ENCODE peak calls at places on chromosomes 12 and 14, in four cellular contexts. O, H, Q and J are unnamed samples.

GRCh38 chr14:89033756-89034155 is 209.3 kb downstream of the TTC8 start:
- DNase-seq in O (no peak), H (no peak), Q (no peak), J (no peak)

GRCh38 chr14:85409496-85410210 is 120.3 kb upstream of the FLRT2 start:
- DNase-seq in O (no peak), H (no peak), Q (no peak), J (no peak)

GRCh38 chr14:74671789-74672188 is 41.1 kb downstream of the AREL1 start:
- DNase-seq in O (no peak), H (no peak), Q (no peak), J (no peak)

GRCh38 chr12:115911360-115911759 is 366.1 kb downstream of the MED13L start:
- DNase-seq in O (no peak), H (no peak), Q (no peak), J (no peak)

GRCh38 chr12:23888396-23889068 is 60.9 kb downstream of the SOX5 start:
- DNase-seq in O (no peak), H (no peak), Q (no peak), J (no peak)

GRCh38 chr12:70240677-70241076 is 2.6 kb upstream of the CNOT2 start:
- DNase-seq in O (no peak), H (no peak), Q (no peak), J (no peak)

GRCh38 chr12:32331133-32331532 is 68.2 kb upstream of the FGD4 start:
- DNase-seq in O (no peak), H (no peak), Q (no peak), J (no peak)

GRCh38 chr14:22918519-22918808 is 485 bp downstream of the RBM23 start:
- DNase-seq in O (no peak), H (no peak), Q (peak; percentile 17), J (no peak)

GRCh38 chr14:52052289-52052943 is 16.4 kb downstream of the NID2 start:
- DNase-seq in O (no peak), H (no peak), Q (no peak), J (no peak)

GRCh38 chr12:88342434-88342833 is 200.3 kb downstream of the TMTC3 start:
- DNase-seq in O (no peak), H (no peak), Q (no peak), J (no peak)

GRCh38 chr14:52342849-52343606 is 28.9 kb downstream of the PTGER2 start:
- DNase-seq in O (peak; percentile 39), H (no peak), Q (no peak), J (no peak)

GRCh38 chr12:22625671-22626251 is 790 bp downstream of the ETNK1 start:
- DNase-seq in O (peak; percentile 69), H (peak; percentile 30), Q (peak; percentile 11), J (peak; percentile 70)

GRCh38 chr14:100749967-100750597 is 23.4 kb downstream of the DLK1 start:
- DNase-seq in O (no peak), H (no peak), Q (no peak), J (no peak)

GRCh38 chr14:29069228-29069627 is 302.6 kb downstream of the FOXG1 start:
- DNase-seq in O (no peak), H (no peak), Q (no peak), J (no peak)

GRCh38 chr12:2894961-2895360 is 4.3 kb downstream of the TULP3 start:
- DNase-seq in O (no peak), H (no peak), Q (no peak), J (no peak)

GRCh38 chr12:47777741-47778558 is 4.9 kb downstream of the SLC48A1 start:
- DNase-seq in O (no peak), H (no peak), Q (no peak), J (no peak)

GRCh38 chr12:41917827-41918445 is 226.7 kb downstream of the GXYLT1 start:
- DNase-seq in O (no peak), H (no peak), Q (no peak), J (no peak)

GRCh38 chr12:91388573-91388972 is 206.0 kb upstream of the DCN start:
- DNase-seq in O (no peak), H (no peak), Q (no peak), J (no peak)

GRCh38 chr14:102833991-102834390 is 56.7 kb downstream of the TRAF3 start:
- DNase-seq in O (no peak), H (no peak), Q (no peak), J (no peak)

GRCh38 chr12:69343357-69343756 is 4.8 kb upstream of the LYZ start:
- DNase-seq in O (no peak), H (no peak), Q (no peak), J (no peak)

GRCh38 chr12:93756295-93756694 is 79.1 kb downstream of the CRADD start:
- DNase-seq in O (no peak), H (no peak), Q (no peak), J (no peak)

GRCh38 chr12:131596115-131596514 is 114.8 kb upstream of the SFSWAP start:
- DNase-seq in O (no peak), H (no peak), Q (no peak), J (no peak)

GRCh38 chr12:108099778-108100177 is 29.3 kb upstream of the WSCD2 start:
- DNase-seq in O (no peak), H (no peak), Q (no peak), J (no peak)

GRCh38 chr12:120972870-120973543 is 5.3 kb upstream of the HNF1A start:
- DNase-seq in O (no peak), H (no peak), Q (no peak), J (peak; percentile 67)

GRCh38 chr12:108635201-108635996 is 1.7 kb upstream of the SELPLG start:
- DNase-seq in O (no peak), H (no peak), Q (peak; percentile 99), J (no peak)

GRCh38 chr12:95083938-95084337 is 10.5 kb upstream of the NR2C1 start:
- DNase-seq in O (peak; percentile 65), H (no peak), Q (no peak), J (peak; percentile 19)

GRCh38 chr14:84859116-84859515 is 670.8 kb upstream of the FLRT2 start:
- DNase-seq in O (no peak), H (no peak), Q (no peak), J (no peak)

GRCh38 chr12:78155546-78155945 is 324.9 kb downstream of the NAV3 start:
- DNase-seq in O (no peak), H (no peak), Q (no peak), J (no peak)

GRCh38 chr14:56953884-56954283 is 143.6 kb upstream of the OTX2 start:
- DNase-seq in O (no peak), H (no peak), Q (no peak), J (no peak)

GRCh38 chr12:69969011-69969410 is 144.0 kb downstream of the MYRFL start:
- DNase-seq in O (no peak), H (no peak), Q (no peak), J (no peak)

GRCh38 chr14:46259536-46259935 is 392.0 kb downstream of the RPL10L start:
- DNase-seq in O (peak; percentile 1), H (no peak), Q (no peak), J (peak; percentile 46)

GRCh38 chr12:71014180-71014785 is 93.7 kb upstream of the PTPRR start:
- DNase-seq in O (peak; percentile 46), H (no peak), Q (no peak), J (no peak)

GRCh38 chr14:99541677-99542470 is 60.7 kb downstream of the CCNK start:
- DNase-seq in O (no peak), H (no peak), Q (no peak), J (no peak)
- TF ChIP-seq KDM1A in O (no peak), H (no peak), Q (no peak), J (no peak)

DNA sequence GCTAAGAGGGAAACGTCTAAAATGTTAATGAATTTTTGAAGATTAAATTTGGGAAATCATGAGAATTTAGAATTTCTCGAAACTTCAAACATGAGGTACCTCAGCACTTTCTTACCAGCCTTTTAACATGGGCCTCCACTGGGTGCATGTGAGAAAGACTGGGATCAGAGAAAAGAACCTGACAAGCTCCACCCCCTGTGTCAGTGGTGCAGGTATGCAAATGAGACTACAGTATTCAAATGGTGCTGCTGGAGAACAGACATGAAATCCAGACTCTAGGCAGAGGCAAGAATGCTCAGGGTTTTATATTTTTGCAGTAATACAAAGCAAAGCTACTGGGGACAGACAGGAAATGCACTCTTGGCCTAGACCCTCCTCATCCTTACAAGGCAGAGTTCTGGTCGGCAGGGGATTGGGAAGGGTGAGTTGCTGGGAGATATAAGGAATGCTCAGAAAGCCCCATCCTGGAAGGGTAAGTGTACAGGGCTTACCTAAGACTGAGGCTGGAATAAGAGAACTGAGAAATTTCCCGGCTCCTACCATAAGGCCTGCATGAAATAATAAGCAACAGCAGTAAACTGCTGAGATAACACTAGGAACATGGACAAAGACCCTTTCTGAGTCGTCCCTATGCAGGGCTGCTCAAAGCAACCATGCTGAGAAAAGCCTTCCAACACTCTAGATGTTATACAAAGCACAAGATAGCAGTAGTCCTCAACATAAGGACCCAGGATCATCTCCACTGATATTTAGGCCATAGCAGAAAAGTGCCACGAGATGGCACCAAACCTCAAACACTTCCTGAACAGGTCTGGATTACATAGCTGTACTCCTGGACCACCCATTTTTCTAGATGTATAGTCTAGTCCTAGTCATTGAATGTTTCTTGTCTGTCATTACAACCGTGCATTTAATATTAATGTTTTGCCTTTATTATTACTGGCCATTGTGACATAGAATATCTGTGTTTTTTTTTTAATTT is 260.8 kb downstream of the RASSF9 start:
- DNase-seq in O (peak; percentile 75), H (peak; percentile 9), Q (peak; percentile 13), J (peak; percentile 56)
- TF ChIP-seq KDM1A in O (no peak), H (no peak), Q (no peak), J (no peak)

GRCh38 chr12:102568151-102568815 is 87.9 kb upstream of the IGF1 start:
- DNase-seq in O (no peak), H (no peak), Q (no peak), J (no peak)

GRCh38 chr12:102565555-102565954 is 85.2 kb upstream of the IGF1 start:
- DNase-seq in O (no peak), H (no peak), Q (no peak), J (no peak)

GRCh38 chr12:102569803-102570202 is 89.4 kb upstream of the IGF1 start:
- DNase-seq in O (no peak), H (no peak), Q (no peak), J (no peak)

GRCh38 chr12:102564026-102564425 is 83.7 kb upstream of the IGF1 start:
- DNase-seq in O (no peak), H (no peak), Q (no peak), J (no peak)

DNA sequence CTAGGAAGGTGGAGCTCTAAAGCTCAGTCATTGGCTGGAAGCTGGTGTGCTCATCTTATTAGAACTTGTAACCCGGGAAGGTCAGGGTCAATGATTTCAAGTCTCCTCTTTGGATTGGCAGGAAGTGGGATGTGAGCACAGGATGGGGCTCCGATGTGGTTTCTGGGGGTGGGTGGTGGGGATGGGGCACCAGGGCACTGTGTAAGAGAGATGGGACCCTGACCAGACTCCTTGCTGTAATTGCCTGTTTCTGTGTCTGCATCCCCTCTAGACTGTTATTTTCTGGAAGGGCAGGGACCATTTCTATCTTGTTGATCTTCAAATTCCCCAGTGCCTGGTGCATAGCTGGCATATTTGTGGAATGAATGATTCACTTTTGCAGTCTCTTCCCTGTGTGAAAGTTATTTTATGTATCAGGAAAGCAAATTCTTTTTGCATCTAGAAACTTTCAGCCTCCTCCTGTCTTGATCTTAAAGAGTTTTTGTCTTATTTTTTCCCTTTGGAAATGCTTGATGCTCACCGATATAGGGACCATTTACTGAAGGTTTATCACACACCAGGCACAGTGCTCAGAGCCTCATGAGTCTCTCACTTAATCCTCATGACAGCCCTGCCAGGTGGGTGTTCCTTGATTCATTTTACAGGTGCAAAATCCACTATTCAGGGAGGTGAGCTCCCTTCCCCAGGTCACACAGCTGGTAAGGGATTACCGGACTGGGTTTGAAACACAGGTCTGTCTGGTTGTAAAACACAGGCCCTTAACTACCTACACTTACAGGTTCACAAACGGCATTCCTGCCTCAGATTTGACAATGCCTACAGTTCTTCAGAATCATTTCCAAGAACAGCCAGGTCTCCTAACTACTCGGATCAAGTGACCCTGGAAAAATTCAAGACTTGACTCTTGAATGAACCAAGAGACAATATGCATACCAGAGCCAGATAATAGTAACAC is 86.9 kb upstream of the IGF1 start:
- DNase-seq in O (peak; percentile 83), H (no peak), Q (no peak), J (no peak)
- TF ChIP-seq KDM1A in O (no peak), H (no peak), Q (no peak), J (no peak)

GRCh38 chr12:111034148-111034910 is 114.0 kb upstream of the MYL2 start:
- DNase-seq in O (no peak), H (no peak), Q (no peak), J (no peak)
- TF ChIP-seq KDM1A in O (no peak), H (no peak), Q (no peak), J (no peak)